ENCODE peak calls at places on chromosomes 3 and 15, in nine cellular contexts. R is GM23338, E is right lobe of liver, S is uterus, Y is brain microvascular endothelial cell, C is endothelial cell, T is IMR-90, P is heart right ventricle, D is cardiac muscle cell. Q is an unnamed sample.

GRCh38 chr15:85615930-85616329 is 178.8 kb downstream of the KLHL25 start:
- DNase-seq in R (peak), E (no peak), S (no peak), Y (no peak), C (peak), T (peak), P (no peak), D (peak), Q (peak)

GRCh38 chr3:190579514-190580137 is 65.7 kb downstream of the IL1RAP start:
- DNase-seq in R (no peak), E (no peak), S (no peak), Y (no peak), C (no peak), T (no peak), P (no peak), D (no peak), Q (no peak)

GRCh38 chr15:32096867-32097266 is 66.6 kb downstream of the CHRNA7 start:
- DNase-seq in R (peak), E (no peak), S (no peak), Y (no peak), C (no peak), T (no peak), P (no peak), D (no peak), Q (no peak)

GRCh38 chr15:101307897-101308603 is 13.0 kb upstream of the SNRPA1 start:
- DNase-seq in R (no peak), E (peak), S (peak), Y (no peak), C (no peak), T (no peak), P (no peak), D (no peak), Q (no peak)

GRCh38 chr3:43512749-43513404 is 108.9 kb downstream of the ANO10 start:
- DNase-seq in R (no peak), E (no peak), S (no peak), Y (peak), C (no peak), T (peak), P (no peak), D (no peak), Q (peak)

GRCh38 chr15:89421219-89421618 is 75.2 kb downstream of the RHCG start:
- DNase-seq in R (peak), E (no peak), S (no peak), Y (no peak), C (no peak), T (no peak), P (no peak), D (no peak), Q (no peak)

GRCh38 chr15:95591270-95591669 is 739.2 kb upstream of the NR2F2 start:
- DNase-seq in R (no peak), E (no peak), S (no peak), Y (no peak), C (no peak), T (no peak), P (no peak), D (no peak), Q (no peak)

GRCh38 chr3:106212658-106213222 is 343.9 kb upstream of the CBLB start:
- DNase-seq in R (no peak), E (no peak), S (no peak), Y (no peak), C (no peak), T (peak), P (no peak), D (no peak), Q (no peak)

GRCh38 chr3:113285226-113285625 is 73.9 kb downstream of the BOC start:
- DNase-seq in R (no peak), E (no peak), S (no peak), Y (no peak), C (no peak), T (no peak), P (no peak), D (no peak), Q (no peak)

GRCh38 chr15:66848116-66848515 is 146.1 kb downstream of the SMAD6 start:
- DNase-seq in R (no peak), E (peak), S (no peak), Y (no peak), C (no peak), T (no peak), P (no peak), D (no peak), Q (no peak)

GRCh38 chr3:186383026-186383993 is 21.3 kb upstream of the DGKG start:
- DNase-seq in R (no peak), E (no peak), S (no peak), Y (no peak), C (no peak), T (no peak), P (peak), D (no peak), Q (no peak)

GRCh38 chr3:157961665-157962064 is 144.6 kb downstream of the SHOX2 start:
- DNase-seq in R (no peak), E (no peak), S (no peak), Y (no peak), C (no peak), T (no peak), P (no peak), D (no peak), Q (no peak)

GRCh38 chr3:70885636-70886035 is 573.2 kb upstream of the MDFIC2 start:
- DNase-seq in R (peak), E (no peak), S (no peak), Y (no peak), C (no peak), T (no peak), P (no peak), D (no peak), Q (no peak)

GRCh38 chr3:99678023-99678422 is 39.6 kb downstream of the COL8A1 start:
- DNase-seq in R (no peak), E (no peak), S (peak), Y (peak), C (no peak), T (peak), P (no peak), D (peak), Q (peak)

GRCh38 chr3:128385080-128385832 is 81.4 kb downstream of the DNAJB8 start:
- DNase-seq in R (no peak), E (peak), S (peak), Y (peak), C (no peak), T (peak), P (peak), D (peak), Q (peak)

GRCh38 chr3:31880020-31880419 is 101.0 kb downstream of the OSBPL10 start:
- DNase-seq in R (no peak), E (no peak), S (no peak), Y (no peak), C (no peak), T (peak), P (no peak), D (peak), Q (peak)

GRCh38 chr3:143122089-143122430 is 2.5 kb downstream of the CHST2 start:
- DNase-seq in R (no peak), E (no peak), S (no peak), Y (no peak), C (no peak), T (no peak), P (no peak), D (no peak), Q (no peak)

GRCh38 chr3:87298111-87298718 is 21.8 kb upstream of the POU1F1 start:
- DNase-seq in R (peak), E (no peak), S (no peak), Y (no peak), C (no peak), T (peak), P (no peak), D (peak), Q (peak)

GRCh38 chr3:114411811-114412803 is 118.3 kb downstream of the TIGIT start:
- DNase-seq in R (no peak), E (no peak), S (no peak), Y (peak), C (no peak), T (peak), P (no peak), D (peak), Q (peak)

GRCh38 chr3:195735036-195735695 is 14.4 kb downstream of the MUC20 start:
- DNase-seq in R (no peak), E (no peak), S (no peak), Y (no peak), C (no peak), T (no peak), P (no peak), D (no peak), Q (no peak)

GRCh38 chr3:101195951-101196713 is 124.2 kb downstream of the IMPG2 start:
- DNase-seq in R (peak), E (no peak), S (no peak), Y (peak), C (no peak), T (peak), P (no peak), D (peak), Q (peak)

GRCh38 chr3:43629741-43630140 is 7.9 kb upstream of the ANO10 start:
- DNase-seq in R (no peak), E (no peak), S (no peak), Y (no peak), C (no peak), T (peak), P (no peak), D (no peak), Q (no peak)

GRCh38 chr3:171749128-171749527 is 61.2 kb downstream of the PLD1 start:
- DNase-seq in R (no peak), E (no peak), S (no peak), Y (no peak), C (no peak), T (no peak), P (no peak), D (no peak), Q (no peak)

GRCh38 chr3:29314727-29315088 is 33.8 kb downstream of the RBMS3 start:
- DNase-seq in R (no peak), E (no peak), S (no peak), Y (no peak), C (no peak), T (no peak), P (no peak), D (no peak), Q (no peak)

GRCh38 chr3:128068156-128068620 is 16.0 kb downstream of the SEC61A1 start:
- DNase-seq in R (peak), E (no peak), S (no peak), Y (no peak), C (peak), T (peak), P (no peak), D (peak), Q (peak)

GRCh38 chr15:75673426-75674247 is 25.9 kb downstream of the SNX33 start:
- DNase-seq in R (no peak), E (no peak), S (peak), Y (peak), C (no peak), T (peak), P (peak), D (peak), Q (peak)

GRCh38 chr15:42009022-42009421 is 11.8 kb downstream of the PLA2G4E start:
- DNase-seq in R (no peak), E (no peak), S (no peak), Y (no peak), C (no peak), T (no peak), P (no peak), D (no peak), Q (no peak)

GRCh38 chr3:167493240-167493639 is 19.4 kb upstream of the SERPINI2 start:
- DNase-seq in R (peak), E (no peak), S (no peak), Y (no peak), C (peak), T (no peak), P (no peak), D (no peak), Q (peak)

GRCh38 chr3:14890470-14890869 is 56.9 kb upstream of the NR2C2 start:
- DNase-seq in R (no peak), E (no peak), S (no peak), Y (no peak), C (no peak), T (no peak), P (no peak), D (no peak), Q (peak)

DNA sequence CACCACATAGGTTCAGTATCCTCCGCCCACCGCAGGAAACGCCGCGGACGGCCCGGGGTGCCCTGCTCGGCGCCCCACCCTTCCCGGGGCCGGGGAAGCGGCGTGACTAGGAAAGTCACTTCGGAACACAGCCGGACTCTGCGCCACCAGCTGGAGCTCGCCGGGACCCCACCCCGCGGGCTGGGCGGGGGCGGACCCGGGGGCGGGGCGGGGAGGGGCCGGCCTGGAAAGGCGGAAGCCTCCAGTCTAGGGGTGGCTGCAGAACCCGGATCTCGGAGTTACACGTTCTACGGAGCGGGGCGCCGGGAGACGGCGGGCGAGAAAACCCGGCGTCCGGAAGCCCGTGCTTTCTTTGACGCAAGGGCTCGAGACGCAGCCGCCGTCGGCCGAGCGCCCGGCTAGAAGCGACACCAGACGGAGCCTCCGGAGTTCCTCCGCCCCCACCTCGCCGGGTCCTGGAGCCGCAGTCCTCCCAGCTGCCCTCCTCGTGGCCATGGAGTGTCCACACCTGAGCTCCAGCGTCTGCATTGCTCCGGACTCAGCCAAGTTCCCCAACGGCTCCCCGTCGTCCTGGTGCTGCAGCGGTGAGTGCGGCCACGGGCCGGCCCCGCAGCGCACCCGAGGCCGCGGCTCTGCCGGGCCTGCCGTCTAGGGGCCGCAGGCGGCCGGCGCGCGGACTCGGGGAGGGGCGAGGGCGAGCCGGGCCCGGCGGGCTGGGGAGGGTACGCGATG is at the start of gene USP3:
- DNase-seq in R (peak), E (peak), S (peak), Y (peak), C (peak), T (peak), P (peak), D (peak), Q (peak)
- TF ChIP-seq CTCF in R (no peak), E (peak), S (no peak), Y (peak), C (peak), T (peak), P (peak), D (no peak), Q (no peak)

GRCh38 chr3:5197470-5198312 is 10.2 kb downstream of the EDEM1 start:
- DNase-seq in R (peak), E (no peak), S (no peak), Y (no peak), C (no peak), T (peak), P (no peak), D (peak), Q (peak)
- TF ChIP-seq CTCF in R (no peak), E (no peak), S (no peak), Y (no peak), C (no peak), T (no peak), P (no peak), D (no peak), Q (no peak)

GRCh38 chr15:48877630-48878595 is at the start of gene EID1:
- DNase-seq in R (peak), E (peak), S (peak), Y (peak), C (peak), T (peak), P (peak), D (peak), Q (peak)
- TF ChIP-seq CTCF in R (no peak), E (no peak), S (peak), Y (peak), C (no peak), T (no peak), P (peak), D (no peak), Q (no peak)

DNA sequence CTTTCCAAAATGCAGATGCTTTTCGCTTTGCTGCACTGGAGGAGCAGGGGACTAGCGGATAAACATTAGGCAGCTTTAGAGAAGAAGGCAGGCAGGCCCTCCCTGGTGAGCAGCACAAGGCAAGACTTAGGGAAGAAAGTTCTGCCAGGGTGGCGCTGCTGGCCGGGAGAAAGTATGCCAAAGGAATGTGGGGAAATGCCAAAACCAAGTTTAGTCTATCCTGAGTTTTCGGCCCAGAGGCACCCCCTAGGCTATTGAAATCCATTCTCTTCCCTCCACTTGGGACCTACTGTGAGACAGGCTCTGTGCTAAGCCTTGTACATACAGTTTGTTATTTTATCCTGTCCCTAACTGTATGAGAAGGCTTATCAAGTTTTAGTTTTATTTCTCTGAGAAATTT is 9.2 kb downstream of the SHC4 start:
- DNase-seq in R (peak), E (no peak), S (no peak), Y (no peak), C (no peak), T (peak), P (no peak), D (peak), Q (no peak)
- TF ChIP-seq CTCF in R (peak), E (no peak), S (no peak), Y (peak), C (no peak), T (no peak), P (peak), D (no peak), Q (no peak)

GRCh38 chr3:187974857-187975257 is 179.1 kb upstream of the LPP start:
- DNase-seq in R (no peak), E (no peak), S (no peak), Y (no peak), C (no peak), T (no peak), P (no peak), D (no peak), Q (no peak)
- TF ChIP-seq CTCF in R (no peak), E (peak), S (no peak), Y (peak), C (no peak), T (no peak), P (peak), D (peak), Q (peak)

DNA sequence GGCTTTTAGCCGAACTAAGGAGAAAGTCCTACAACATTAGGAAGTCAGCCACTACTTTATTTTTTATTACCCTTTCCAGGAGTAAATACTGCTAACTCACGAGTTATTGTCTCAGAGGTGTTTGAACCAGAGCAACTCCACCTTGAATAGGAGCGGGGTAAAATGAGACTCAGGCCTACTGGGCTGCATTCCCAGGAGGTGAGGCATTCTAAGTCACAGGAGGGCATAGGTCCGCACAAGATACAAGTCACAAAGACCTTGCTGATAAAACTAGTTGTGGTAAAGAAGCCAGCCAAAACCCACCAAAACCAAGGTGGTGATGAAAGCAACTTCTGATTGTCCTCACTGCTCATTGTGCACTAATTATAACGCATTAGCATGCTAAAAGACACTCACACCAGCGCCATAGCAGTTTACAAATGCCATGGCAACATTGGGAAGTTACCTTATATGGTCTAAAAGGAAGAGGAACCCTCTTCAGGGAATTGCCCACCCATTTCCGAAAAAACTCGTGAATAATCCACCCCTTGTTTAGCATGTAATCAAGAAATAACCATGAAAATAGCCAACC is 555.9 kb downstream of the IGSF11 start:
- DNase-seq in R (peak), E (no peak), S (no peak), Y (no peak), C (no peak), T (no peak), P (no peak), D (no peak), Q (no peak)
- TF ChIP-seq CTCF in R (no peak), E (no peak), S (no peak), Y (no peak), C (no peak), T (no peak), P (no peak), D (no peak), Q (no peak)

GRCh38 chr3:150764607-150765366 is 1.8 kb upstream of the SIAH2 start:
- DNase-seq in R (no peak), E (no peak), S (no peak), Y (no peak), C (no peak), T (no peak), P (no peak), D (no peak), Q (no peak)

GRCh38 chr3:150761831-150762661 is 923 bp downstream of the SIAH2 start:
- DNase-seq in R (peak), E (peak), S (peak), Y (peak), C (peak), T (peak), P (peak), D (peak), Q (peak)

GRCh38 chr3:150762662-150763121 is 277 bp downstream of the SIAH2 start:
- DNase-seq in R (no peak), E (no peak), S (no peak), Y (no peak), C (no peak), T (no peak), P (no peak), D (no peak), Q (no peak)

GRCh38 chr3:150763122-150763840 is at the start of gene SIAH2:
- DNase-seq in R (peak), E (peak), S (peak), Y (peak), C (peak), T (peak), P (peak), D (peak), Q (peak)

DNA sequence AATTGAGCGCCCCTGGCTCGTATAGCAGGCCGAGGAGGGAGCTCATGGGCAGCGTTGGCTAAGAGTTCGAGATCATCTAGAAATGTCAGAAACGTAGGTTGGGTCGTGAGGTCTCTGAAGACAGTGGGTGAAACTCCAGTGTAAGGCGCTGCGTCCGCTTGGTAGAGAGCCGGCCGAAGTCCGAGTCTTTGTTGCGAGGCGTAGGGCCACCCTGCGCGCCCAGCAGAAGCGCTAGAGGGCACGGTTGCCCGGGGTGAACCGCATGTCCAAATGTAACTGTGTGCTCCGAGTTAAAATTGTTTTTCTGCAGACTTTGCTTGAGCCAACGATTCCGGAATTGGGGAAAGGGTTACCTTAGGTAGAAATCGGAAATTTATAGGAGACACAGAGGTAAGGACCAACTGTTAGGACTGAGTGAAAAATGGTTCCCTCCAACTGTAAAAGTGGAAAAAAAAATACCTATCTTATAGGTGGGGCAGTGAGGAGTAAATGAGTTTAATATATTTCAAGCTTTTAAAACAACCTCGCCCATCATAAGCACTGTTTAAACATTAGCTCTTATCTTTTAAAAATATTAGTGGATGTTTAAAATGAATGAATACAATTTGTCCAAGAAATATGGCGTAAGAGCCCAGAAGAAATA is 993 bp upstream of the SIAH2 start:
- DNase-seq in R (peak), E (peak), S (peak), Y (no peak), C (peak), T (peak), P (peak), D (peak), Q (peak)
- TF ChIP-seq CTCF in R (peak), E (peak), S (peak), Y (peak), C (no peak), T (peak), P (peak), D (peak), Q (peak)

GRCh38 chr3:124491098-124491497 is 239.2 kb upstream of the UMPS start:
- DNase-seq in R (no peak), E (no peak), S (no peak), Y (no peak), C (no peak), T (no peak), P (no peak), D (no peak), Q (no peak)

GRCh38 chr3:124496066-124496465 is 234.2 kb upstream of the UMPS start:
- DNase-seq in R (no peak), E (no peak), S (no peak), Y (no peak), C (no peak), T (no peak), P (no peak), D (no peak), Q (no peak)

GRCh38 chr3:124489506-124489905 is 240.7 kb upstream of the UMPS start:
- DNase-seq in R (no peak), E (no peak), S (no peak), Y (no peak), C (no peak), T (no peak), P (no peak), D (no peak), Q (no peak)

GRCh38 chr3:124491875-124492274 is 238.4 kb upstream of the UMPS start:
- DNase-seq in R (no peak), E (no peak), S (no peak), Y (no peak), C (no peak), T (no peak), P (no peak), D (no peak), Q (no peak)

GRCh38 chr3:124492824-124493223 is 237.4 kb upstream of the UMPS start:
- DNase-seq in R (peak), E (peak), S (peak), Y (no peak), C (peak), T (peak), P (peak), D (peak), Q (peak)
- TF ChIP-seq CTCF in R (peak), E (peak), S (peak), Y (peak), C (no peak), T (peak), P (peak), D (peak), Q (peak)

Q was measured in fibroblast of mammary gland.